ENCODE peak calls at places on chromosomes 2 and 18, in eight cellular contexts. E is WERI-Rb-1, T is GM10248, K is astrocyte of the cerebellum, W is nephron progenitor cell, U is foreskin fibroblast, L is glutamatergic neuron, S is left lung. R is an unnamed sample.

GRCh38 chr2:112843836-112844235 is 7.3 kb upstream of the IL1B start:
- DNase-seq in E (no peak), T (no peak), K (no peak), W (no peak), U (no peak), L (no peak), S (no peak), R (no peak)

GRCh38 chr2:27566628-27567027 is 16.2 kb upstream of the ZNF512 start:
- DNase-seq in E (no peak), T (no peak), K (no peak), W (no peak), U (peak), L (no peak), S (no peak), R (no peak)

GRCh38 chr2:211455225-211455841 is 898.9 kb downstream of the CPS1 start:
- DNase-seq in E (peak), T (peak), K (peak), W (peak), U (peak), L (peak), S (no peak), R (peak)

GRCh38 chr2:109558076-109558882 is 55.5 kb downstream of the SEPTIN10 start:
- DNase-seq in E (no peak), T (no peak), K (peak), W (no peak), U (peak), L (no peak), S (no peak), R (no peak)

GRCh38 chr18:10926565-10927194 is 222.7 kb downstream of the PIEZO2 start:
- DNase-seq in E (no peak), T (no peak), K (no peak), W (peak), U (peak), L (no peak), S (peak), R (peak)

GRCh38 chr2:43184339-43184895 is 42.0 kb downstream of the ZFP36L2 start:
- DNase-seq in E (no peak), T (no peak), K (no peak), W (no peak), U (peak), L (no peak), S (no peak), R (no peak)

GRCh38 chr2:54470241-54470938 is 14.3 kb downstream of the SPTBN1 start:
- DNase-seq in E (no peak), T (no peak), K (peak), W (no peak), U (peak), L (no peak), S (no peak), R (no peak)

GRCh38 chr2:126244937-126245336 is 411.0 kb upstream of the GYPC start:
- DNase-seq in E (peak), T (peak), K (no peak), W (peak), U (no peak), L (peak), S (no peak), R (peak)

GRCh38 chr2:201971516-201972228 is 62.0 kb upstream of the FZD7 start:
- DNase-seq in E (no peak), T (no peak), K (peak), W (no peak), U (peak), L (no peak), S (no peak), R (no peak)

GRCh38 chr2:169094676-169095075 is 25.3 kb downstream of the DHRS9 start:
- DNase-seq in E (no peak), T (no peak), K (no peak), W (no peak), U (no peak), L (no peak), S (no peak), R (no peak)

GRCh38 chr2:144215701-144216675 is 303.9 kb downstream of the ZEB2 start:
- DNase-seq in E (no peak), T (peak), K (no peak), W (no peak), U (no peak), L (no peak), S (no peak), R (peak)

GRCh38 chr2:149611100-149611820 is 23.7 kb upstream of the MMADHC start:
- DNase-seq in E (no peak), T (no peak), K (no peak), W (no peak), U (no peak), L (peak), S (no peak), R (no peak)

GRCh38 chr2:67018318-67018717 is 378.8 kb upstream of the ETAA1 start:
- DNase-seq in E (no peak), T (no peak), K (no peak), W (no peak), U (no peak), L (no peak), S (no peak), R (no peak)

GRCh38 chr2:11698009-11698922 is 28.3 kb upstream of the NTSR2 start:
- DNase-seq in E (no peak), T (no peak), K (no peak), W (no peak), U (peak), L (peak), S (no peak), R (no peak)

GRCh38 chr18:80145191-80145799 is 36.2 kb downstream of the ADNP2 start:
- DNase-seq in E (no peak), T (no peak), K (no peak), W (no peak), U (no peak), L (no peak), S (no peak), R (no peak)

GRCh38 chr2:230891108-230891507 is 26.4 kb downstream of the ITM2C start:
- DNase-seq in E (no peak), T (no peak), K (no peak), W (no peak), U (no peak), L (no peak), S (no peak), R (no peak)

GRCh38 chr2:16553222-16553621 is 112.4 kb downstream of the CYRIA start:
- DNase-seq in E (peak), T (peak), K (peak), W (peak), U (peak), L (peak), S (no peak), R (no peak)

GRCh38 chr2:71469403-71470398 is 16.3 kb downstream of the DYSF start:
- DNase-seq in E (no peak), T (no peak), K (no peak), W (no peak), U (no peak), L (no peak), S (no peak), R (no peak)

GRCh38 chr18:452801-453200 is 47.7 kb downstream of the COLEC12 start:
- DNase-seq in E (no peak), T (no peak), K (no peak), W (no peak), U (no peak), L (no peak), S (no peak), R (no peak)

GRCh38 chr2:138777996-138778395 is 2.2 kb downstream of the NXPH2 start:
- DNase-seq in E (no peak), T (no peak), K (peak), W (peak), U (peak), L (no peak), S (no peak), R (no peak)

GRCh38 chr2:182929972-182930371 is 63.5 kb upstream of the FRZB start:
- DNase-seq in E (no peak), T (no peak), K (no peak), W (no peak), U (no peak), L (no peak), S (no peak), R (no peak)

GRCh38 chr2:106885326-106885725 is 641 bp downstream of the ST6GAL2 start:
- DNase-seq in E (no peak), T (no peak), K (peak), W (no peak), U (peak), L (no peak), S (no peak), R (no peak)

GRCh38 chr2:30185175-30185574 is 38.4 kb downstream of the YPEL5 start:
- DNase-seq in E (no peak), T (no peak), K (no peak), W (no peak), U (peak), L (no peak), S (no peak), R (no peak)

GRCh38 chr2:102208774-102209173 is 22.0 kb downstream of the IL1RL2 start:
- DNase-seq in E (no peak), T (no peak), K (no peak), W (no peak), U (no peak), L (no peak), S (no peak), R (no peak)

GRCh38 chr2:102209474-102209873 is 22.7 kb downstream of the IL1RL2 start:
- DNase-seq in E (no peak), T (no peak), K (no peak), W (no peak), U (no peak), L (no peak), S (no peak), R (no peak)

GRCh38 chr2:102204638-102205037 is 17.8 kb downstream of the IL1RL2 start:
- DNase-seq in E (no peak), T (no peak), K (no peak), W (no peak), U (no peak), L (no peak), S (no peak), R (no peak)

DNA sequence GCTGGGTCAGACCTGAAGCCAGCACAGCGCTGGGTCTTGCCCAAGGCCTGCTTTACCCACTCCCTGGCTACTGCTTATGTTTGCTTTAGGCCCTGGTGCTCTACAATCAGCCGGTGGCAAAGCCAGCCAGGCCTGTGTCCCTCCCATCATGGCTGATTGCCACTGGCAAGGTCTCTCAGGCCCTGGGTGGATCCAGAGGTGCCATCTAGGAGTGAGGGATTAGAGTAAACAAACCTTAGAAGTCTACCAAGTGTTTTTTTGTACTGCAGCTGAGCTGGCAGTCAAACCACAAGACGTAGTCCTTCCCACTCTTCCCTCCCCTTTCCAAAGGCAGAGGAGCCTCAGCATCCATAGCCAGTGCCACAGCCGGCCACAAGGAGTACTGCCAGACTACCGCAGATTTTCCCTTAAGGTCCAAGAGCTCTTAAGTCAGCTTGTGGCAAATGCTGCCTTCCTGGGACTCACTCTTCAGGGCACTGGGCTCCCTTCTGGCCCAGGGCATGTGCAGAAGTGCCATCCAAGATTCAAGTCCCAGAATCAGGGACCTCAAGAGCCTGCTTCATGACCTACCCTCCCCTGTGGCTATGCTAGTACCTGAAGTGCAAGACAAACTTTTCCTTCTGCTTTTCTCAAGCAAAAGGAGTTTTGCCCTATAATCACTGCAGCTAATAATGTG is 20.0 kb downstream of the IL1RL2 start:
- DNase-seq in E (no peak), T (no peak), K (no peak), W (no peak), U (no peak), L (no peak), S (peak), R (no peak)
- TF ChIP-seq CTCF in E (no peak), T (no peak), K (no peak), W (no peak), U (no peak), L (no peak), S (no peak), R (no peak)

DNA sequence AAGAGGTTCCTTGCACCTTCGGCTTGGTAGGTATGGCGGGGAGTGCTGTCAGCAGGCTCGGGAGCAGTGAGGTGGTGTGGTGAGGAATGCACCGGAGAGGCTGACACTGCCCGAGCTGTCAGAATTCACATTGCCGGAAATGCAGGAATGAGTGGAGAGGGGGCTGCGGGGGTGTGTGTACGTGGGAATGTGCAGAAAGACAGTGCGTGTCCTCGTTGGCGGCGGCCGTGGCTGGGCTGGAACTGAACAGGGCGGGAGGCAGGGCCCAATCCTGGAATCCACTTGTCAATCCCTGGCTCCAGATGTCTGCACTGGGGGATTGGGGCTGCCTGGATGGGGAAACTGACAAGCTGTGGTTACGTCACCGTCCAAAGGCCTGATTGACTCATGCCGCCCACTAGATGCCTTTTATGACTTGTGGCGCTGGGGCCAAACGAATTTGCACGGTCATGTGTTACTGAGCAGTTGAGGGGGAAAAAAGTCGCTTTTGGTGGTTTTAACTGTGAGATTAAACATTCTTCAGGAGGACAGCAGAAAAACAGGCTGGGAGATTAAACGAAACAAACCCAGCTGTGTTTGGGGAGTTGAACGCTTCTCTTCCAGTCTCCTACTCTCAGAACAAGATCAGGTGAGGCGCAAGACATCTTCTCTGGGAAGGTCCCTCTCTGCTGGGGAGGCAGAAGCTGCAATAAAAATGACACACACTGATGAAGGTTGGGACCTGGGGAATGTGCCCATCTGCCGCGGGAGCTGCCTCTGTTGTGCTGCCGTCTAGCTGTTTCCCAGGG is 189.4 kb upstream of the GLI2 start:
- DNase-seq in E (no peak), T (no peak), K (peak), W (peak), U (peak), L (no peak), S (no peak), R (no peak)
- TF ChIP-seq CTCF in E (no peak), T (no peak), K (no peak), W (no peak), U (no peak), L (no peak), S (no peak), R (no peak)

DNA sequence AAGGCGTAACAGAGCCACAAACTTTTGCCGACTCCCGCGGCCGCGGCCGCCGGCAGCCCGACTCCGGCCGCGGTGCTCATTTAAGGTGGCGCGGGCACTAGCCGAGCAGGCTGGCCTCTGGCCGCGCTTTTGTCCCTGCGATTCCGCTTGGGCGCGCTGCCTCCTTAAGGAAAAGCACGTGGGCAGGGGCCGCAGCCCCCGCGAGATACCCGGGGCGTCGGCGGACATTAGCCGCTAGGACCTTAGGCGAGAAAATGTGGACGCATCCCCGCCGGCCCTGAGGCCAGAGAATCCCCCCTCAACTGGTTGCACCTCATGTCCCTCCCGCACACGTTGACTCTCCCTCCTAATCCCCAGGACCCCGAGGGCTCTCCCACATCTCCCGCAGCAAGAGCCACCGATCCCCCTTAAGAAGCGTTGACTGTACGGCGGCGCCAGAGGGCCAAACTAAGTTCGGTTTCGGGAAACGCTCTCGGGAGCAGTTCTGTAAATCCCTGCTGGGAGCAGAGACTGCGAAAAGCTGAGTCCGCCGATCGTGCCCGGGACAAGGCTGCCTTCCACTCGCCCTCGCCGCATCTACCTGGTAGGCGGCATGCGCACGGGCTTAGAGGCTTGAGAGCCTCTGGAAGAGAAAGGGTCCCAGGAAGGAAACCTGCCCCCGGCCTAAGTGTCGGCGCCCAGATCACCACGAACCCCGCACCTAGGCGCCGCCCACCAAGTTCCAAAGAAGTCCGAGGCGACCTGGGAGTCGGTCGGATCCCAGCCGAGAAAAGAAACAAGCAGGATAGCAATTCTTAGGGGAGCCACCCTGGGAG is 1.8 kb upstream of the SATB2 start:
- DNase-seq in E (peak), T (peak), K (peak), W (peak), U (peak), L (peak), S (peak), R (peak)
- TF ChIP-seq CTCF in E (no peak), T (no peak), K (peak), W (no peak), U (no peak), L (no peak), S (no peak), R (no peak)

DNA sequence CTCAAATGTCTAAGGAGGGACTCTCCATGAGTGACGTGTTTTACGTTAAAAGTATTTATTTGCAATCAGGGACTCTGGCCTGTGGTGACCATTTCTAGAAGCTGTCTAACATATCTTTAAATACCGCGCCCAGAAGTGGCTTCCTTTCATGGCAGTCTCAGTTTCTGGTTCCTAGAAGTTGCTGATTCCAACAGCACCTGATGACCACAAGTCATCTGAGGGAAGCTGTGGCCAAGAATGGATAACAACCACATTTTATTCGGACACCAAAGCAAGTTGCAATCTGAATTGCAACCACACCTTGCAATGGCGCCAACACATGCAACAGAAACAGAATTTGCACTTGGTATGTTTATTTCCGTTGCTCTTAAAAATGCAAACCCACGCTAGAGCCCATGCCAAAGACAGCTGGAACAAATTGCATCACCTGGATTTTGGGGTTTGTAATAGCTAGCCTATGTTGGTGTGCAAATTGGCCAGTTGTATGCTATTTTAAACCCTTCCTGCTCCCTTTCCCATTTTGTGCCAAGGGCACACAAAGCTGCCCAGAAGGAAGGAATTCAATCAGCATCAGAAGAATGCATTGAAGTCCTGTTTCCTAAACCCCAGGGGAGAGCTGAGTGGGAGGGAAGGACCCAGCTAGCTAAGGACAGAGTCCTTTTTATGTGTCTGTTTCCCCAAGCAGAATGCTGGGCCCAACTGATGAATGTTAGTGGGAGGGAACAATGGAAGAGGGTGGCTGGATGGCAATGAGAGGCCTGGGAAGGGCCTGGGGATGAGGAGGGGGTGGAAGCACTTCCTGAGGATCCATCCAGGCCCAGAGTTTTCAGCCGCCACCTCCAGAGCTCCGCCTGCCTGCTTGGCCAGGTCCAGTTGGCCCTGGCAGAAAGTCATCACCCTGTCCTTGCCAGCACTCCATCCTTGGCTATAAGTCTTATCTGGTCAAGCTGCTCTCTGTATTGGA is 32.9 kb downstream of the MEX3C start:
- DNase-seq in E (no peak), T (no peak), K (no peak), W (no peak), U (no peak), L (no peak), S (no peak), R (no peak)
- TF ChIP-seq CTCF in E (no peak), T (no peak), K (no peak), W (no peak), U (no peak), L (no peak), S (no peak), R (no peak)

GRCh38 chr2:205218056-205218455 is 464.2 kb upstream of the NRP2 start:
- DNase-seq in E (no peak), T (no peak), K (no peak), W (no peak), U (peak), L (no peak), S (no peak), R (no peak)
- TF ChIP-seq CTCF in E (no peak), T (no peak), K (no peak), W (no peak), U (no peak), L (no peak), S (no peak), R (no peak)

GRCh38 chr18:2968559-2968958 is 44.4 kb downstream of the LPIN2 start:
- DNase-seq in E (no peak), T (no peak), K (no peak), W (no peak), U (no peak), L (no peak), S (no peak), R (no peak)

GRCh38 chr18:2970762-2971659 is 41.9 kb downstream of the LPIN2 start:
- DNase-seq in E (no peak), T (no peak), K (no peak), W (no peak), U (no peak), L (no peak), S (peak), R (no peak)

GRCh38 chr18:2970344-2970743 is 42.6 kb downstream of the LPIN2 start:
- DNase-seq in E (no peak), T (no peak), K (no peak), W (no peak), U (no peak), L (no peak), S (no peak), R (no peak)

GRCh38 chr18:2967820-2968219 is 45.1 kb downstream of the LPIN2 start:
- DNase-seq in E (no peak), T (no peak), K (no peak), W (no peak), U (no peak), L (no peak), S (no peak), R (no peak)

DNA sequence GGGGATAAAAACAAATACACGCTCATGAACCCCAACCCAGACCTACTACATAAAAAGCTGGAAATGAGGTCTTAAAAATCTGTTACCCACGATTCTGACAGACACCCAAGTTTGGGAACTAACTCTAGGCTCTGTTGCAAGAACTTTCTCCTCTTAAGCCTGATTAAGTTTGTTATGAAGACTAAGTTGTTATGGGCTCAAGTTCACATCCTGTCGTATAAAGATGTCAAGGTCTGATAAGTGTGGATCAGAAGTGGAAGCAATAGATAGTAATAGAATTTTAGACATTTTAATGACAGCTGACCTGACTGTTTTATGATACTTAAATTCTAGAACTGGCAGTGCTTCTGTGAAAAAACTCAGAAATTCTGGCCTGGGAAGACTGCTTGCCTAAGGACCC is 43.2 kb downstream of the LPIN2 start:
- DNase-seq in E (no peak), T (no peak), K (no peak), W (no peak), U (no peak), L (no peak), S (no peak), R (no peak)
- TF ChIP-seq CTCF in E (no peak), T (no peak), K (no peak), W (no peak), U (no peak), L (no peak), S (no peak), R (no peak)

R was measured in GM13976.